ENCODE peak calls at places on chromosomes 13 and 19, in seven cellular contexts. W is transverse colon, L is tibial nerve, H is suprapubic skin, R is esophagus muscularis mucosa, X is K562, K is upper lobe of left lung. T is an unnamed sample.

GRCh38 chr19:3494051-3494450 is 6.4 kb downstream of the DOHH start:
- DNase-seq in R (no peak), L (no peak), X (peak; percentile 32), K (peak; percentile 72), H (no peak), W (no peak), T (no peak)

GRCh38 chr19:19133985-19134384 is 4.3 kb downstream of the TMEM161A start:
- DNase-seq in X (no peak), H (no peak), W (no peak), L (no peak), R (no peak), K (no peak), T (no peak)

GRCh38 chr13:107864543-107865460 is 350.5 kb downstream of the LIG4 start:
- DNase-seq in L (no peak), W (no peak), K (no peak), X (peak; percentile 95), H (no peak), R (no peak), T (no peak)

GRCh38 chr19:35501684-35502083 is 11.4 kb upstream of the KRTDAP start:
- DNase-seq in X (no peak), R (no peak), W (peak; percentile 21), L (no peak), K (peak; percentile 72), H (no peak), T (no peak)

GRCh38 chr19:4302238-4302630 is at the start of gene TMIGD2:
- DNase-seq in W (no peak), R (no peak), L (no peak), K (no peak), H (no peak), X (no peak), T (no peak)

GRCh38 chr19:7734220-7735203 is 2.6 kb upstream of the CLEC4G start:
- DNase-seq in R (no peak), X (no peak), W (no peak), H (no peak), L (no peak), K (no peak), T (peak; percentile 30)

GRCh38 chr19:33616857-33617256 is 4.9 kb upstream of the CHST8 start:
- DNase-seq in L (no peak), W (no peak), R (no peak), H (no peak), K (no peak), X (no peak), T (no peak)

GRCh38 chr13:113042456-113042855 is 63.1 kb upstream of the F7 start:
- DNase-seq in L (no peak), K (peak; percentile 79), R (no peak), W (no peak), H (no peak), X (no peak), T (no peak)

GRCh38 chr19:36837902-36838783 is at the start of gene ZNF790:
- DNase-seq in K (peak; percentile 90), R (peak; percentile 98), H (peak; percentile 90), X (peak; percentile 63), W (peak; percentile 88), L (peak; percentile 60), T (peak; percentile 94)

GRCh38 chr19:1161716-1162115 is 12.4 kb downstream of the SBNO2 start:
- DNase-seq in H (peak; percentile 67), X (peak; percentile 77), L (no peak), K (peak; percentile 80), R (no peak), W (peak; percentile 40), T (no peak)

GRCh38 chr13:66312312-66313087 is 917.6 kb downstream of the PCDH9 start:
- DNase-seq in L (no peak), R (no peak), K (no peak), X (no peak), H (no peak), W (peak; percentile 44), T (no peak)

GRCh38 chr19:2039959-2040646 is 10.9 kb downstream of the MKNK2 start:
- DNase-seq in H (peak; percentile 71), W (no peak), X (no peak), K (peak; percentile 80), R (no peak), L (no peak), T (peak; percentile 69)

GRCh38 chr13:85287528-85287927 is 511.7 kb downstream of the SLITRK6 start:
- DNase-seq in K (no peak), R (no peak), W (no peak), X (no peak), L (no peak), H (no peak), T (no peak)

GRCh38 chr13:79522583-79522982 is 41.6 kb downstream of the NDFIP2 start:
- DNase-seq in R (no peak), K (no peak), X (peak; percentile 39), L (no peak), H (no peak), W (no peak), T (no peak)

GRCh38 chr19:2083174-2083854 is 12.8 kb downstream of the MOB3A start:
- DNase-seq in K (peak; percentile 63), X (no peak), R (no peak), W (peak; percentile 64), L (no peak), H (no peak), T (peak; percentile 80)

GRCh38 chr19:51364200-51365106 is 1.7 kb downstream of the ETFB start:
- DNase-seq in K (no peak), W (no peak), L (no peak), H (no peak), R (no peak), X (no peak), T (no peak)

GRCh38 chr13:47027797-47028437 is 131.1 kb upstream of the HTR2A start:
- DNase-seq in K (no peak), R (no peak), L (no peak), W (no peak), H (no peak), X (no peak), T (no peak)

GRCh38 chr13:47036291-47037008 is 139.6 kb upstream of the HTR2A start:
- DNase-seq in L (no peak), W (no peak), X (no peak), R (no peak), H (no peak), K (no peak), T (no peak)

GRCh38 chr13:47038196-47038595 is 141.3 kb upstream of the HTR2A start:
- DNase-seq in W (no peak), L (no peak), K (no peak), X (no peak), H (no peak), R (no peak), T (no peak)

GRCh38 chr13:47039106-47039505 is 142.3 kb upstream of the HTR2A start:
- DNase-seq in R (no peak), W (no peak), L (no peak), X (no peak), K (no peak), H (no peak), T (no peak)

GRCh38 chr13:47033216-47033615 is 136.4 kb upstream of the HTR2A start:
- DNase-seq in R (no peak), X (peak; percentile 16), K (no peak), H (no peak), W (no peak), L (no peak), T (no peak)
- TF ChIP-seq EP300 in R (no peak), X (no peak), K (no peak), H (no peak), W (no peak), L (no peak), T (no peak)

DNA sequence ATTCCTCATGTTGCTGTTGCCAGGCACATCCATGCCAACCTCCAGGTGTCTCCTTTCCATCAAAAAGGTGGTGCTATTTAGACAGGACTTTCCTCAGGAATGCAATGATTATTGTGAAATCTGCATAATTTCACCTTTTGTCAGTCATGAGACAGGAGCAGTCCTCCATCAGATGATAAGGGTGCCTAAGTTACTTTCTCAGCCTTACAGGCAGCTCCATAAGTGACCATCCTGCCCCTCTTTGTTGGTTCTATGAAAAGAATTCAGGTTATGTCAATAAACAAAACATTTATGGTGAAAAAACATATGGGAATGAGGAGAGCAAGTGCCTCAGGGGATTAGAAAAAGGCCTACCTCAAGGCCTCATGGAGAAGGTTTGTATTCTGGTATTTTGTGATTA is 110.2 kb upstream of the DIAPH3 start:
- DNase-seq in W (no peak), H (no peak), X (no peak), K (no peak), R (no peak), L (no peak), T (no peak)
- H3K27me3 ChIP-seq in W (no peaks in the 10 kb centered on the region), H (no peaks in the 10 kb centered on the region), X (no peaks in the 10 kb centered on the region), K (no peaks in the 10 kb centered on the region), R (no peaks in the 10 kb centered on the region), L (no peaks in the 10 kb centered on the region), T (no peaks in the 10 kb centered on the region)

DNA sequence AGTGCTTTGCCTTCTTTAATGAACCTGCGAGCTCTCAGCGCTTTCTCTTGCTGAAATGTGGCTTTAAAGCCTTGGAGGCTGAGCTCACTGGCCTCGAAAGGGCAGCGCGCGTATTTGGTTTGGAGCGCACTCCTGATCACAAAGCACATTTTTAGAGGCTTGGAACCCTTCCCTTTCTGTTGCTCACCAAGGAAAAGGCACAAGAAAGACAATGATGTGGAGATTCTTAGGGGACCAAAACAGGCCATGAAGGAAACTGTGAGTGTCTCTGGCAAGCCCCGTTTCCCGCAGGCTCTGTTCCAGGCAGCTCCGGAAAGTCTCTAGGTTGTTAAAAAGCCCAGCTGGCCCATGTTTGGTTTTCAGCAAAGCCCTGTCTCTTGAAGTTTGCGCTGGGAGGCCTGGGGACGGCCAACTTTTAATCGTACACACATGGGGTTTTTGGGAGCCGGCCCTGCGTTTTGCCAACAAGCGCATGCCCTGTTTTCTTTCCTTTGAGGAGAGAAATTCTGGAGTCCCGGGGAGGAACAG is 9.4 kb upstream of the SPC24 start:
- DNase-seq in R (peak; percentile 97), W (peak; percentile 70), K (no peak), H (peak; percentile 89), X (no peak), L (peak; percentile 75), T (peak; percentile 98)
- TF ChIP-seq EP300 in R (no peak), W (no peak), K (no peak), H (no peak), X (no peak), L (peak; percentile 15), T (peak; percentile 37)

GRCh38 chr13:26831336-26831908 is 70.8 kb upstream of the GPR12 start:
- DNase-seq in L (no peak), H (no peak), W (no peak), K (no peak), X (no peak), R (no peak), T (no peak)

GRCh38 chr13:26837997-26838396 is 77.4 kb upstream of the GPR12 start:
- DNase-seq in W (no peak), R (no peak), X (no peak), K (no peak), H (peak; percentile 66), L (no peak), T (no peak)

GRCh38 chr13:26839682-26840081 is 79.1 kb upstream of the GPR12 start:
- DNase-seq in L (no peak), H (no peak), R (no peak), X (no peak), K (no peak), W (no peak), T (no peak)

GRCh38 chr13:26838821-26839220 is 78.2 kb upstream of the GPR12 start:
- DNase-seq in R (no peak), L (no peak), X (no peak), H (no peak), W (no peak), K (no peak), T (no peak)

DNA sequence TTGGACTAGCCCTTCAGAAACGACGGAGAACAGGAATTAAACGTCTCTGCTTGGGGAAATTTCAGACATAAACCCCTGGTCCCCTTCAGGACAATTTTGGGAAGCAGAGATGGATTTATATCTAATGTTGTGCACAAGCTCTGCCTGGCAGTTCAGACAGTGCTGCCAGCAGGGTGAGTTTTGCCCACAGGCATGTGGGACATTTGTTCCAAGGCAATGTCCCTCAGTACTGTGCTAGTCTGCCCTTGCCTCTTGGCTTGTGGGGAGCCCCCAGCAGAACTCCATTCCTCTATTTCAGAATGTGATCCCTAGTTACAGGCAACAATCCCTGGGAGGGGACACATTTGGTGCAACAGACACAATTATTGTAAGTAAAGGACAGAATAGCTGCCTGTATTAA is 76.5 kb upstream of the GPR12 start:
- DNase-seq in H (no peak), W (no peak), L (no peak), K (no peak), R (no peak), X (no peak), T (no peak)
- H3K27me3 ChIP-seq in H (peaks cover 11% of the 10 kb centered on the region), W (peaks cover 6% of the 10 kb centered on the region), L (no peaks in the 10 kb centered on the region), K (no peaks in the 10 kb centered on the region), R (no peaks in the 10 kb centered on the region), X (peaks cover 4% of the 10 kb centered on the region), T (peaks cover 23% of the 10 kb centered on the region)

T was measured in sigmoid colon.